ENCODE peak calls at places on chromosomes 7 and 10, in ten cellular contexts. U is NCI-H1092, Z is occipital lobe, Q is thoracic aorta, H is HTR-8/SVneo, J is activated T-cell treated with anti-CD3 and anti-CD28 coated beads for 1 hour, G is NCI-H524 treated with DMSO at 0.1 percent for 48 hours, W is germinal center, V is kidney glomerular epithelial cell, D is NCI-H2029. I is an unnamed sample.

GRCh38 chr10:96740579-96741281 is 20.4 kb upstream of the PIK3AP1 start:
- DNase-seq in Z (no peak), G (no peak), D (no peak), U (no peak), V (no peak), W (peak; percentile 51), Q (no peak), J (no peak), H (no peak), I (no peak)

GRCh38 chr7:129642871-129643515 is 31.5 kb downstream of the NRF1 start:
- DNase-seq in V (no peak), Q (no peak), D (no peak), W (no peak), J (no peak), H (no peak), G (no peak), Z (no peak), U (peak; percentile 30), I (peak; percentile 41)

GRCh38 chr10:48472670-48473069 is 132.2 kb downstream of the ARHGAP22 start:
- DNase-seq in U (no peak), W (no peak), Q (no peak), G (no peak), Z (no peak), J (no peak), H (no peak), D (no peak), V (no peak), I (no peak)

GRCh38 chr10:91104185-91105041 is 116.0 kb upstream of the PCGF5 start:
- DNase-seq in Z (no peak), G (no peak), H (no peak), D (no peak), Q (no peak), V (no peak), W (peak; percentile 43), J (no peak), U (no peak), I (no peak)

GRCh38 chr7:155824195-155824915 is 12.1 kb upstream of the SHH start:
- DNase-seq in Q (no peak), W (no peak), G (no peak), Z (no peak), D (peak; percentile 28), H (no peak), J (no peak), V (no peak), U (no peak), I (no peak)

GRCh38 chr10:12419279-12419847 is 70.0 kb downstream of the CAMK1D start:
- DNase-seq in J (peak; percentile 17), D (no peak), Z (no peak), V (peak; percentile 93), H (peak; percentile 58), W (no peak), G (no peak), U (no peak), Q (peak; percentile 19), I (no peak)

GRCh38 chr10:114607358-114607998 is 50.6 kb downstream of the ABLIM1 start:
- DNase-seq in D (no peak), J (no peak), H (no peak), W (no peak), G (no peak), Z (no peak), V (peak; percentile 32), Q (no peak), U (no peak), I (no peak)

GRCh38 chr7:127629268-127629854 is 11.4 kb upstream of the PAX4 start:
- DNase-seq in Z (no peak), J (peak; percentile 17), H (no peak), D (peak; percentile 4), G (no peak), V (no peak), Q (no peak), U (peak; percentile 9), W (peak; percentile 63), I (peak; percentile 7)

GRCh38 chr10:37488792-37489657 is 363.6 kb downstream of the ANKRD30A start:
- DNase-seq in U (no peak), D (no peak), Z (no peak), V (no peak), G (no peak), J (no peak), W (no peak), H (peak; percentile 58), Q (no peak), I (no peak)

GRCh38 chr10:69650589-69651261 is 20.7 kb downstream of the FAM241B start:
- DNase-seq in D (no peak), J (no peak), G (no peak), V (no peak), W (no peak), Z (no peak), U (no peak), Q (no peak), H (no peak), I (no peak)

GRCh38 chr7:100190059-100190711 is 12.5 kb downstream of the STAG3 start:
- DNase-seq in H (no peak), U (no peak), Q (no peak), W (no peak), G (no peak), V (peak; percentile 53), J (no peak), D (no peak), Z (no peak), I (no peak)

GRCh38 chr7:85423209-85423895 is 236.5 kb upstream of the SEMA3D start:
- DNase-seq in Z (no peak), D (no peak), J (no peak), G (no peak), W (no peak), V (no peak), Q (no peak), U (no peak), H (no peak), I (no peak)

GRCh38 chr10:72764151-72764550 is 72.2 kb downstream of the MCU start:
- DNase-seq in H (peak; percentile 62), G (no peak), Q (no peak), Z (no peak), J (no peak), U (no peak), W (no peak), V (peak; percentile 86), D (no peak), I (no peak)

GRCh38 chr10:60441515-60441914 is 51.8 kb upstream of the ANK3 start:
- DNase-seq in J (no peak), G (no peak), V (no peak), Z (no peak), D (no peak), Q (no peak), U (no peak), H (no peak), W (no peak), I (no peak)

GRCh38 chr7:64602518-64602917 is 39.6 kb upstream of the ZNF680 start:
- DNase-seq in V (no peak), Q (no peak), U (no peak), G (no peak), J (no peak), H (no peak), Z (no peak), D (no peak), W (no peak), I (no peak)